ENCODE peak calls at places on chromosomes 1 and 21, in seven cellular contexts. Y, P, Q, M, X, U and G are unnamed samples. For H3K36me3, the result is how much of the 10 kb centered on the place peaks cover.

GRCh38 chr1:33155877-33156538 is 25.8 kb downstream of the TRIM62 start:
- DNase-seq in Y (no peak), P (peak), Q (no peak), M (no peak), X (no peak), U (no peak), G (no peak)

GRCh38 chr1:22814176-22815042 is 103.8 kb downstream of the EPHB2 start:
- DNase-seq in Y (no peak), P (no peak), Q (peak), M (no peak), X (peak), U (peak), G (peak)

GRCh38 chr1:36927826-36928225 is 106.5 kb downstream of the GRIK3 start:
- DNase-seq in Y (no peak), P (no peak), Q (no peak), M (no peak), X (no peak), U (no peak), G (no peak)

GRCh38 chr21:42827588-42827987 is 51.8 kb downstream of the WDR4 start:
- DNase-seq in Y (no peak), P (no peak), Q (no peak), M (no peak), X (no peak), U (no peak), G (no peak)

GRCh38 chr1:81801834-81802531 is 1.2 kb downstream of the ADGRL2 start:
- DNase-seq in Y (no peak), P (peak), Q (no peak), M (peak), X (peak), U (peak), G (peak)

GRCh38 chr1:183773456-183773855 is 31.5 kb upstream of the RGL1 start:
- DNase-seq in Y (no peak), P (no peak), Q (peak), M (no peak), X (no peak), U (no peak), G (no peak)

GRCh38 chr1:54701996-54702395 is 13.7 kb upstream of the TTC4 start:
- DNase-seq in Y (peak), P (no peak), Q (no peak), M (no peak), X (no peak), U (no peak), G (no peak)

GRCh38 chr1:102879439-102879993 is 228.8 kb downstream of the COL11A1 start:
- DNase-seq in Y (no peak), P (no peak), Q (no peak), M (no peak), X (no peak), U (no peak), G (no peak)

GRCh38 chr1:156115514-156116374 is 1.2 kb downstream of the LMNA start:
- DNase-seq in Y (peak), P (peak), Q (no peak), M (peak), X (peak), U (peak), G (peak)

GRCh38 chr1:228361314-228362140 is 45.1 kb downstream of the TRIM11 start:
- DNase-seq in Y (no peak), P (peak), Q (no peak), M (no peak), X (no peak), U (peak), G (peak)

GRCh38 chr1:199010933-199011332 is 372.1 kb downstream of the PTPRC start:
- DNase-seq in Y (no peak), P (no peak), Q (no peak), M (no peak), X (no peak), U (no peak), G (no peak)

DNA sequence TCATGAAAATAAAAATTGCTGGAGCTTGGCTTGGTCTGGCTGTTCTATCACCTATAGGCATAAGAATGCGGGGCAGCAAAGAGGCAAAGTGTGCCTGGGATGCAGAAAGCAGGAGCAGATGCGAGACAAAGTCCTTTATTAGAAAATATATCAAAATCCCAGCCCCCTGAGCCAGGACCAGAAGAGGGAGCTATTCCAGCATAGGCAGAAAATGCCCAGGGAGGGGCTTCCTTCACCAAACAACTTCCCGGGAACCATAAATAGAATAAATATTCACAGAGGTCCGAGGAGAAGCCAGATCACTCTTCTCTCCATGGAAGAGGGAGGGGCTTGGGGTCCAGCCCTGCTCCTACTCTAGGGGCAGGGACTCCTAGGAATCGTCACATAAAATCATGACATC is 5.0 kb downstream of the PPOX start:
- DNase-seq in Y (no peak), P (no peak), Q (no peak), M (peak), X (no peak), U (no peak), G (no peak)
- H3K36me3 ChIP-seq in Y (under half), P (half or more), Q (under half), M (under half), X (under half), U (under half), G (under half)

DNA sequence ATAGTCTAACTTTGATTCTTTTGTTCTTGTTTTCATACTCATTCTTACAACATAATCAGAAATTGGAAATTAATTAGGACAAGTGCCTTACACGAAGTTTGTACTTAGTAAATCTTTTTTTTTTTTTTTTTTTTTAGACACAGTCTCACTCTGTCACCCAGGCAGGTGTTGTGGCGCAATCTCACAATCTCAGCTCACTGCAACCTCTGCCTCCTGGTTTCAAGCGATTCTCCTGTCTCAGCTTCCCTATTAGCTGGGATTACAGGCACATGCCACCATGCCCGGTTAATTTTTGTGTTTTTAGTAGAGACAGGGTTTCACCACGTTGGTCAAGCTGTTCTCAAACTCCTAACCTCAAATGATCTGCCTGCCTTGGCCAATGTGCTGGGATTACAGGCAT is 12.4 kb downstream of the CHAF1B start:
- DNase-seq in Y (no peak), P (no peak), Q (no peak), M (no peak), X (no peak), U (no peak), G (no peak)
- H3K36me3 ChIP-seq in Y (under half), P (under half), Q (under half), M (under half), X (under half), U (under half), G (under half)

GRCh38 chr1:44757420-44757819 is 17.8 kb downstream of the KIF2C start:
- DNase-seq in Y (no peak), P (no peak), Q (no peak), M (no peak), X (no peak), U (no peak), G (no peak)
- H3K36me3 ChIP-seq in Y (under half), P (half or more), Q (under half), M (half or more), X (under half), U (under half), G (under half)

GRCh38 chr1:154222518-154222917 is 1.8 kb downstream of the UBAP2L start:
- DNase-seq in Y (no peak), P (no peak), Q (no peak), M (no peak), X (no peak), U (no peak), G (no peak)

GRCh38 chr1:154221815-154222081 is 993 bp downstream of the UBAP2L start:
- DNase-seq in Y (no peak), P (no peak), Q (peak), M (peak), X (peak), U (no peak), G (no peak)

GRCh38 chr1:154220970-154221814 is 437 bp downstream of the UBAP2L start:
- DNase-seq in Y (peak), P (peak), Q (no peak), M (peak), X (peak), U (peak), G (peak)

GRCh38 chr1:154222918-154223317 is 2.2 kb downstream of the UBAP2L start:
- DNase-seq in Y (no peak), P (no peak), Q (no peak), M (no peak), X (no peak), U (no peak), G (no peak)

DNA sequence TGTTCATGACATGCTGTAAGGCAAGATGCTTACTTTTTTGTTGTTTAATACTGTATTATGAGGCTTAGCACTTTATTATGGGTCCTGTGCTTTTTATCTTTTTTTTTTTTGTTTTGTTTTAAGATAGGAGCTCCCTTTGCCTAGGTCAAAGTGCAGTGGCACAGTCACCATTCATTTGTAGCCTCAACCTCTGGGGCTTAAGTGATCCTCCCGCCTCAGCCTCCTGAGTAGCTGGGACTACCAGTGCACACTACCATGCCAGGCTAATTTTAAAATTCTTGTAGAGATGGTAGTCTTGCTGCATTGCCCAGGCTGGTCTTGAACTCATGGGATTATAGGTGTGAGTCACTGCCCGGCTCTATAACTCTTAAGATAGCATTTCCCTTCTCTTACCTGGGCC is 4.6 kb downstream of the UBAP2L start:
- DNase-seq in Y (no peak), P (no peak), Q (no peak), M (no peak), X (no peak), U (no peak), G (no peak)
- H3K36me3 ChIP-seq in Y (under half), P (half or more), Q (under half), M (under half), X (under half), U (under half), G (under half)

GRCh38 chr1:223780926-223781325 is 64.8 kb downstream of the TP53BP2 start:
- DNase-seq in Y (no peak), P (no peak), Q (no peak), M (no peak), X (no peak), U (no peak), G (no peak)
- H3K36me3 ChIP-seq in Y (under half), P (half or more), Q (under half), M (under half), X (under half), U (under half), G (under half)

DNA sequence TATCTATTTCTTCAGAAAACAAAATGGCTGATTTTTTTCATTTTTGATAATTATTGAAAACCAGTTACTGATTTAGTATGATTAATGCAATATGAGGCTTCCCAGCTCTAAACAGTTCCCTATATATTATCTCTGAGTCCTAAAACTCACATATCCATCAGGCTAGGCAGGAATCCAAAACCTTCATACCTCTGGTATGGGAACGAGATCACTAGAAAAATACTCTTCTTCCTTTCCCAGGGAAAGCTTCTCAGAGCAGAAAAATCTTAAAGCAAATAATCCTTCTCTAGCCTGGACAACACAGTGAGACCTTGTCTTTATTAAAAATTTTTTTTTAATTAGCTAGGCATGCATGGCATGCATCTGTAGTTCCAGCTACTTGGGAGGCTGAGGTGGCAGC is 42.5 kb downstream of the KDM5B start:
- DNase-seq in Y (no peak), P (no peak), Q (no peak), M (no peak), X (no peak), U (no peak), G (no peak)
- H3K36me3 ChIP-seq in Y (under half), P (half or more), Q (under half), M (half or more), X (under half), U (under half), G (under half)

GRCh38 chr1:225987491-225988316 is 11.4 kb downstream of the SDE2 start:
- DNase-seq in Y (no peak), P (no peak), Q (no peak), M (peak), X (no peak), U (no peak), G (no peak)

GRCh38 chr1:225995919-225996864 is 3.0 kb downstream of the SDE2 start:
- DNase-seq in Y (no peak), P (no peak), Q (no peak), M (no peak), X (no peak), U (no peak), G (no peak)

DNA sequence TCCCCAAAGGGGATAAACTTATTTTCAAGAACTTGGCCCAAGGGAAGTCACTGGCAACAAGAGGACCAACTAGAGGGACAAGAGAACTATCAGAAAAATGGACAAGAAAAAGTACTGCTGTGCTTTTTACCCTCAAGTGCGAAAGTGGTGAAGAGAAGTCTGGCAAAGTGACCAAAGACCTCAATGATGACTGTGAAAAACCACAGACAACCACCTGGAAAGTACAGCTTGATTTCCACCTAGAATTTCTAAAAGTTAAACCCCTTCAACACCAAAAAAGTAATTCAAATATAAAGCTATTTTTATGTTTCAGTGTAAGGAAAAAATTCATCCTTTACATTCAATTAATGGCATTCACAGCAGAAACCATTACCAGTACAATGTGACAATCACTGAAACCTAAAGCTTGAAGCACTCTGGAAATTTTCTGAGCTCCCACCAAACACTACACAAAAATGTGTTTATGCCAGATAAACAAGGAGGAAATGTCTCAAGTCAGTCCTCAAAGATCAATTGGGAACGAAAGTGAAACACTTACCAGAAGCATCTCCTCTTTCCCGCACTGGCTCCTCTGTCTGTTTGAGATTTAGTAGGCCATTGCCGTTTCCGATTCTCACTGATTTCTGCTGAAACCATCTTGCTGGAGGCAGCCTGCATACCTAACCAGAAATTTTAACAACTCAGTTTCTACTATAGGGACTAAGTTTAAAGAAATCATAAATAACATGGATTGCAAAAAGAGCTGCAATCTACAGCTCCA is 8.3 kb downstream of the SDE2 start:
- DNase-seq in Y (no peak), P (no peak), Q (no peak), M (no peak), X (no peak), U (no peak), G (no peak)
- H3K36me3 ChIP-seq in Y (under half), P (half or more), Q (under half), M (half or more), X (under half), U (under half), G (under half)

GRCh38 chr1:92307980-92308379 is 9.1 kb downstream of the RPAP2 start:
- DNase-seq in Y (no peak), P (no peak), Q (no peak), M (peak), X (no peak), U (no peak), G (no peak)
- H3K36me3 ChIP-seq in Y (under half), P (half or more), Q (under half), M (under half), X (under half), U (under half), G (under half)

GRCh38 chr1:1758059-1758621 is 20.1 kb downstream of the NADK start:
- DNase-seq in Y (no peak), P (no peak), Q (no peak), M (no peak), X (no peak), U (peak), G (peak)

GRCh38 chr1:1755852-1756251 is 22.4 kb downstream of the NADK start:
- DNase-seq in Y (no peak), P (no peak), Q (no peak), M (no peak), X (no peak), U (peak), G (no peak)

GRCh38 chr1:1756661-1757421 is 21.4 kb downstream of the NADK start:
- DNase-seq in Y (no peak), P (no peak), Q (no peak), M (no peak), X (no peak), U (peak), G (no peak)

GRCh38 chr1:1758692-1759455 is 19.4 kb downstream of the NADK start:
- DNase-seq in Y (peak), P (peak), Q (no peak), M (no peak), X (no peak), U (peak), G (peak)

DNA sequence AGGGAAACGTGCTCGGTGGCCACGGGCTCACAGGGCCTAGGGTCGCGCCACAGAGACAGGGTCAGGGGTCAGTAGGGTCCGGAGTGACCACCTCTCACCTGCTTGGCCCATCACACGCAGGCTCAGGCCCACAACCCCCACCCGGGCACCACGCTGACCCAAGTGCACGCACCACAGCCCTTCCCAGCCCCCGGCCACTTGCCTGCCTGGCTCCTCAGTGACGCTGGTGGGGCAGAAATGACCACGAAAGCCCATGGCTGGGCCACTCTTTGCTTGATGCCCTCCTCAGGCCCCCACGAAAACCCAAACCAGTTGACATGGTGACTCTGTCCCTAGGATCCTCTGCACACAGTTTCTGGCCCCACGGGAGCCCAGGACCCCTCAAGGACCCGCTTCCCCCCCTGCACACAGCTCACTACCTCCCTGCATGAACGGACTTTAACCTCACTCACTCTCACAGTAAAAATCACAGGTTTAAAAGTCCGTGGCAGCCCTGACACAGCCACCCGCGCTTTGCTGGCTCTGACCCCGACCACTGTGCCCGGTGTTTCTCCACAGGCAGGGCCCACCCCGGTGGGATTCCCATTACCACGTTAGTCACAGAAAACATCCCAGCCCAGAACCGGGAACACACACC is 20.7 kb downstream of the NADK start:
- DNase-seq in Y (no peak), P (no peak), Q (no peak), M (no peak), X (no peak), U (peak), G (no peak)
- H3K36me3 ChIP-seq in Y (under half), P (half or more), Q (under half), M (under half), X (under half), U (under half), G (under half)